ENCODE peak calls at places on chromosomes 5 and 9, in ten cellular contexts. X is uterus; A is fibroblast of lung; T is MM.1S; G is CD8-positive, alpha-beta T cell; N is trophoblast cell; Q is neuronal stem cell; B is breast epithelium; J is left ventricle myocardium inferior; H is GM23248. E is an unnamed sample.

GRCh38 chr5:135238622-135239460 is 160.2 kb downstream of the MACROH2A1 start:
- DNase-seq in X (peak; percentile 11), A (no peak), T (no peak), G (no peak), N (no peak), Q (no peak), B (peak; percentile 37), J (no peak), H (no peak), E (no peak)

GRCh38 chr5:159094745-159095144 is 5.0 kb downstream of the EBF1 start:
- DNase-seq in X (peak; percentile 72), A (peak; percentile 85), T (peak; percentile 28), G (peak; percentile 32), N (no peak), Q (no peak), B (no peak), J (peak; percentile 71), H (peak; percentile 93), E (peak; percentile 92)

GRCh38 chr5:63230754-63231153 is 652.1 kb downstream of the LRRC70 start:
- DNase-seq in X (no peak), A (no peak), T (no peak), G (no peak), N (no peak), Q (no peak), B (no peak), J (no peak), H (no peak), E (no peak)

GRCh38 chr9:105191508-105192118 is 52.8 kb upstream of the SLC44A1 start:
- DNase-seq in X (peak; percentile 24), A (peak; percentile 67), T (peak; percentile 83), G (no peak), N (no peak), Q (no peak), B (no peak), J (no peak), H (peak; percentile 70), E (no peak)

GRCh38 chr9:100670719-100671118 is 92.8 kb downstream of the CAVIN4 start:
- DNase-seq in X (no peak), A (no peak), T (no peak), G (no peak), N (no peak), Q (no peak), B (no peak), J (no peak), H (no peak), E (no peak)

GRCh38 chr5:139294372-139295165 is 1.0 kb downstream of the MATR3 start:
- DNase-seq in X (peak; percentile 78), A (peak; percentile 85), T (peak; percentile 64), G (peak; percentile 51), N (peak; percentile 62), Q (peak; percentile 82), B (peak; percentile 69), J (peak; percentile 78), H (peak; percentile 93), E (peak; percentile 85)

GRCh38 chr5:172411423-172412111 is 42.8 kb downstream of the SH3PXD2B start:
- DNase-seq in X (no peak), A (peak; percentile 88), T (no peak), G (no peak), N (no peak), Q (no peak), B (no peak), J (peak; percentile 42), H (peak; percentile 70), E (no peak)

GRCh38 chr9:21030389-21031035 is 928 bp downstream of the HACD4 start:
- DNase-seq in X (no peak), A (peak; percentile 24), T (no peak), G (peak; percentile 2), N (peak; percentile 26), Q (no peak), B (no peak), J (no peak), H (peak; percentile 72), E (no peak)

GRCh38 chr9:129182625-129183494 is 4.8 kb upstream of the IER5L start:
- DNase-seq in X (no peak), A (no peak), T (no peak), G (no peak), N (peak; percentile 26), Q (no peak), B (no peak), J (no peak), H (peak; percentile 54), E (no peak)

GRCh38 chr5:134252671-134253070 is 26.8 kb upstream of the PPP2CA start:
- DNase-seq in X (no peak), A (peak; percentile 70), T (no peak), G (no peak), N (peak; percentile 95), Q (no peak), B (no peak), J (no peak), H (peak; percentile 95), E (no peak)

GRCh38 chr5:175378444-175379028 is 65.4 kb downstream of the DRD1 start:
- DNase-seq in X (no peak), A (peak; percentile 61), T (no peak), G (no peak), N (no peak), Q (no peak), B (no peak), J (no peak), H (no peak), E (no peak)

GRCh38 chr5:111806753-111807152 is 49.8 kb upstream of the NREP start:
- DNase-seq in X (no peak), A (no peak), T (no peak), G (no peak), N (no peak), Q (no peak), B (no peak), J (no peak), H (no peak), E (no peak)

GRCh38 chr9:93678199-93679019 is 102.0 kb downstream of the PHF2 start:
- DNase-seq in X (peak; percentile 5), A (no peak), T (no peak), G (no peak), N (no peak), Q (no peak), B (peak; percentile 39), J (peak; percentile 10), H (no peak), E (peak; percentile 15)

GRCh38 chr5:154653764-154654483 is 101.3 kb upstream of the LARP1 start:
- DNase-seq in X (no peak), A (no peak), T (no peak), G (no peak), N (no peak), Q (no peak), B (no peak), J (no peak), H (peak; percentile 8), E (no peak)

GRCh38 chr9:114924327-114924726 is 6.1 kb downstream of the TNFSF8 start:
- DNase-seq in X (no peak), A (no peak), T (peak; percentile 53), G (no peak), N (no peak), Q (no peak), B (no peak), J (no peak), H (no peak), E (no peak)

GRCh38 chr9:114923918-114924317 is 6.5 kb downstream of the TNFSF8 start:
- DNase-seq in X (no peak), A (no peak), T (no peak), G (no peak), N (no peak), Q (no peak), B (no peak), J (no peak), H (no peak), E (no peak)

GRCh38 chr9:114928092-114928491 is 2.3 kb downstream of the TNFSF8 start:
- DNase-seq in X (no peak), A (no peak), T (no peak), G (no peak), N (no peak), Q (no peak), B (no peak), J (no peak), H (no peak), E (no peak)

GRCh38 chr9:114925039-114925438 is 5.4 kb downstream of the TNFSF8 start:
- DNase-seq in X (no peak), A (no peak), T (peak; percentile 86), G (no peak), N (no peak), Q (no peak), B (no peak), J (no peak), H (no peak), E (no peak)

DNA sequence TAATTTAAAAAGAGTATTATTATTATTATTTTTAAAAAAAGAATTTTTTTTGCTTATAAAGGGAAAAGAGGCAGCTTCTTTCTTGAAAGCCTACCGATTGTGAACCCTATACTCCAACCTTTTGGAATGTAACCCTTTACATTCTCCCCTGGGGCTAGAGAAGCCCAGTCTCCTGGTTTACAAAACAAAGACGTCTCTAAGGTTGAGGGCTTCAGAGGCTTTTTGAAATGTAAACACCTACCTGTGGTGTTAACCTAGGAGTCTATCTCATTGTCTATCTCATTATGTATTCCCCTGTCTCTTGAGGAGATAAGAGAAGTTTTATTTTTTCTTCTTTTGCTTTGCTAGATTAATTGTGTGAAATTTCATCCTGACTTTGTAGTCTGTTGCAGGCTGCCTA is 4.7 kb downstream of the TNFSF8 start:
- DNase-seq in X (no peak), A (no peak), T (no peak), G (no peak), N (no peak), Q (no peak), B (no peak), J (no peak), H (no peak), E (no peak)
- H3K27me3 ChIP-seq in X (no peaks in the 10 kb centered on the region), A (peaks cover 16% of the 10 kb centered on the region), T (peaks cover 20% of the 10 kb centered on the region), G (no peaks in the 10 kb centered on the region), N (no peaks in the 10 kb centered on the region), Q (no peaks in the 10 kb centered on the region), B (no peaks in the 10 kb centered on the region), J (peaks cover 98% of the 10 kb centered on the region), H (peaks cover 15% of the 10 kb centered on the region), E (no peaks in the 10 kb centered on the region)

GRCh38 chr9:121498487-121499176 is 1.0 kb downstream of the GGTA1 start:
- DNase-seq in X (peak; percentile 30), A (peak; percentile 59), T (no peak), G (no peak), N (no peak), Q (peak; percentile 24), B (no peak), J (no peak), H (peak; percentile 76), E (peak; percentile 81)
- H3K4me3 ChIP-seq in X (peak overlapping the region; percentile 38), A (peak overlapping the region; percentile 54), T (peak overlapping the region; percentile 43), G (peak overlapping the region; percentile 47), N (no peak overlapping the region), Q (no peak overlapping the region), B (peak overlapping the region; percentile 60), J (peak overlapping the region; percentile 83), H (peak overlapping the region; percentile 71), E (peak overlapping the region; percentile 69)

DNA sequence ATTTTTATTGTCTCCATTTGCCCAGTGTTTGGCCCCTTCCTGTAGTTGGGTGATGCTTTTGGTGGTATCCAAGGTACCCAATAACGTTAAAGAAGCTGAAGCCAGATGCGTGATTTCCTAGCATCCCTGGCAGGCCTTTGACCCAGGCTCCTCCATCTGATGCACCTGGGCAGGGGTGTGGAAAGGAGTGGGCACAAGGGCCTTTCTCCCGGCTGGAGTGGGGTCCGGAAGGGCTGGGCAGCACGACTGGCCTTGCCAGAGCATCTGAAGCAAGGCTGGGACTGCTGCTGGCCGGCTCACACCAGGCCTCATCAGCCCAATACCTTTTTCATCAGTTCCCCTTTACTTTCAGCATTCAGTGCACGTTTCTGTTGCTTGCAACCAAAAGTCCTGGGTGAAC is 220.2 kb downstream of the FANCC start:
- DNase-seq in X (no peak), A (no peak), T (no peak), G (no peak), N (no peak), Q (no peak), B (no peak), J (no peak), H (no peak), E (no peak)
- H3K4me1 ChIP-seq in X (peaks cover 15% of the 10 kb centered on the region), A (peaks cover 9% of the 10 kb centered on the region), T (no peaks in the 10 kb centered on the region), G (no peaks in the 10 kb centered on the region), N (peaks cover 51% of the 10 kb centered on the region), Q (peaks cover 23% of the 10 kb centered on the region), B (peaks cover 1% of the 10 kb centered on the region), J (peaks cover 98% of the 10 kb centered on the region), H (peaks cover 25% of the 10 kb centered on the region), E (peaks cover 97% of the 10 kb centered on the region)

GRCh38 chr5:1651250-1651649 is 127.5 kb upstream of the LPCAT1 start:
- DNase-seq in X (no peak), A (no peak), T (no peak), G (no peak), N (no peak), Q (no peak), B (no peak), J (no peak), H (no peak), E (no peak)
- H3K27me3 ChIP-seq in X (no peaks in the 10 kb centered on the region), A (peaks cover 14% of the 10 kb centered on the region), T (peaks cover 36% of the 10 kb centered on the region), G (peaks cover 4% of the 10 kb centered on the region), N (peaks cover 4% of the 10 kb centered on the region), Q (no peaks in the 10 kb centered on the region), B (peaks cover 16% of the 10 kb centered on the region), J (peaks cover 77% of the 10 kb centered on the region), H (peaks cover 25% of the 10 kb centered on the region), E (peaks cover 55% of the 10 kb centered on the region)